ENCODE peak calls at places on chromosomes 3 and 15, in six cellular contexts. One of them, this sample, is unnamed.

GRCh38 chr15:40340740-40341400 is at the start of gene CCDC9B:
- DNase-seq in CD4-positive, alpha-beta T cell: no peak
- DNase-seq in esophagus squamous epithelium: no peak
- DNase-seq in astrocyte of the spinal cord: peak; percentile 83
- DNase-seq in GM20000: no peak
- DNase-seq in transverse colon: peak; percentile 96
- DNase-seq in this sample: peak; percentile 77

GRCh38 chr15:57720861-57721260 is 14.3 kb downstream of the POLR2M start:
- DNase-seq in CD4-positive, alpha-beta T cell: no peak
- DNase-seq in esophagus squamous epithelium: no peak
- DNase-seq in astrocyte of the spinal cord: peak; percentile 20
- DNase-seq in GM20000: no peak
- DNase-seq in transverse colon: no peak
- DNase-seq in this sample: no peak

GRCh38 chr3:64237083-64237482 is 11.8 kb upstream of the PRICKLE2 start:
- DNase-seq in CD4-positive, alpha-beta T cell: no peak
- DNase-seq in esophagus squamous epithelium: no peak
- DNase-seq in astrocyte of the spinal cord: no peak
- DNase-seq in GM20000: no peak
- DNase-seq in transverse colon: no peak
- DNase-seq in this sample: no peak

GRCh38 chr15:29686079-29686425 is 136.2 kb downstream of the TJP1 start:
- DNase-seq in CD4-positive, alpha-beta T cell: no peak
- DNase-seq in esophagus squamous epithelium: no peak
- DNase-seq in astrocyte of the spinal cord: no peak
- DNase-seq in GM20000: no peak
- DNase-seq in transverse colon: no peak
- DNase-seq in this sample: no peak

GRCh38 chr3:184822654-184823053 is 10.7 kb downstream of the VPS8 start:
- DNase-seq in CD4-positive, alpha-beta T cell: no peak
- DNase-seq in esophagus squamous epithelium: no peak
- DNase-seq in astrocyte of the spinal cord: no peak
- DNase-seq in GM20000: no peak
- DNase-seq in transverse colon: no peak
- DNase-seq in this sample: no peak

GRCh38 chr15:68729789-68730201 is 90.9 kb downstream of the ANP32A start:
- DNase-seq in CD4-positive, alpha-beta T cell: no peak
- DNase-seq in esophagus squamous epithelium: no peak
- DNase-seq in astrocyte of the spinal cord: peak; percentile 22
- DNase-seq in GM20000: no peak
- DNase-seq in transverse colon: no peak
- DNase-seq in this sample: no peak

GRCh38 chr3:114364806-114365205 is 71.0 kb downstream of the TIGIT start:
- DNase-seq in CD4-positive, alpha-beta T cell: no peak
- DNase-seq in esophagus squamous epithelium: no peak
- DNase-seq in astrocyte of the spinal cord: no peak
- DNase-seq in GM20000: no peak
- DNase-seq in transverse colon: no peak
- DNase-seq in this sample: no peak

GRCh38 chr15:89150286-89150685 is 62.0 kb downstream of the ABHD2 start:
- DNase-seq in CD4-positive, alpha-beta T cell: no peak
- DNase-seq in esophagus squamous epithelium: no peak
- DNase-seq in astrocyte of the spinal cord: no peak
- DNase-seq in GM20000: no peak
- DNase-seq in transverse colon: no peak
- DNase-seq in this sample: no peak

GRCh38 chr3:190807719-190808375 is 54.6 kb downstream of the GMNC start:
- DNase-seq in CD4-positive, alpha-beta T cell: no peak
- DNase-seq in esophagus squamous epithelium: no peak
- DNase-seq in astrocyte of the spinal cord: no peak
- DNase-seq in GM20000: no peak
- DNase-seq in transverse colon: no peak
- DNase-seq in this sample: no peak

GRCh38 chr3:109081746-109082510 is 36.0 kb downstream of the MORC1 start:
- DNase-seq in CD4-positive, alpha-beta T cell: peak; percentile 1
- DNase-seq in esophagus squamous epithelium: no peak
- DNase-seq in astrocyte of the spinal cord: peak; percentile 52
- DNase-seq in GM20000: peak; percentile 65
- DNase-seq in transverse colon: peak; percentile 14
- DNase-seq in this sample: no peak

GRCh38 chr3:197022405-197023231 is 7.0 kb downstream of the MELTF start:
- DNase-seq in CD4-positive, alpha-beta T cell: no peak
- DNase-seq in esophagus squamous epithelium: no peak
- DNase-seq in astrocyte of the spinal cord: no peak
- DNase-seq in GM20000: peak; percentile 48
- DNase-seq in transverse colon: no peak
- DNase-seq in this sample: peak; percentile 42

GRCh38 chr3:169207089-169207488 is 456.4 kb downstream of the MECOM start:
- DNase-seq in CD4-positive, alpha-beta T cell: no peak
- DNase-seq in esophagus squamous epithelium: no peak
- DNase-seq in astrocyte of the spinal cord: no peak
- DNase-seq in GM20000: no peak
- DNase-seq in transverse colon: no peak
- DNase-seq in this sample: no peak

GRCh38 chr3:40262331-40262730 is 47.2 kb upstream of the EIF1B start:
- DNase-seq in CD4-positive, alpha-beta T cell: no peak
- DNase-seq in esophagus squamous epithelium: no peak
- DNase-seq in astrocyte of the spinal cord: no peak
- DNase-seq in GM20000: no peak
- DNase-seq in transverse colon: no peak
- DNase-seq in this sample: no peak

GRCh38 chr3:26920579-26920978 is 298.0 kb downstream of the LRRC3B start:
- DNase-seq in CD4-positive, alpha-beta T cell: no peak
- DNase-seq in esophagus squamous epithelium: no peak
- DNase-seq in astrocyte of the spinal cord: no peak
- DNase-seq in GM20000: no peak
- DNase-seq in transverse colon: no peak
- DNase-seq in this sample: no peak

GRCh38 chr3:194329566-194329965 is 21.6 kb downstream of the CPN2 start:
- DNase-seq in CD4-positive, alpha-beta T cell: no peak
- DNase-seq in esophagus squamous epithelium: no peak
- DNase-seq in astrocyte of the spinal cord: no peak
- DNase-seq in GM20000: no peak
- DNase-seq in transverse colon: no peak
- DNase-seq in this sample: no peak

GRCh38 chr3:174776123-174776522 is 83.0 kb upstream of the NAALADL2 start:
- DNase-seq in CD4-positive, alpha-beta T cell: no peak
- DNase-seq in esophagus squamous epithelium: no peak
- DNase-seq in astrocyte of the spinal cord: no peak
- DNase-seq in GM20000: no peak
- DNase-seq in transverse colon: no peak
- DNase-seq in this sample: no peak

GRCh38 chr3:45123841-45124269 is 22.3 kb downstream of the CDCP1 start:
- DNase-seq in CD4-positive, alpha-beta T cell: no peak
- DNase-seq in esophagus squamous epithelium: no peak
- DNase-seq in astrocyte of the spinal cord: peak; percentile 88
- DNase-seq in GM20000: no peak
- DNase-seq in transverse colon: no peak
- DNase-seq in this sample: peak; percentile 74

DNA sequence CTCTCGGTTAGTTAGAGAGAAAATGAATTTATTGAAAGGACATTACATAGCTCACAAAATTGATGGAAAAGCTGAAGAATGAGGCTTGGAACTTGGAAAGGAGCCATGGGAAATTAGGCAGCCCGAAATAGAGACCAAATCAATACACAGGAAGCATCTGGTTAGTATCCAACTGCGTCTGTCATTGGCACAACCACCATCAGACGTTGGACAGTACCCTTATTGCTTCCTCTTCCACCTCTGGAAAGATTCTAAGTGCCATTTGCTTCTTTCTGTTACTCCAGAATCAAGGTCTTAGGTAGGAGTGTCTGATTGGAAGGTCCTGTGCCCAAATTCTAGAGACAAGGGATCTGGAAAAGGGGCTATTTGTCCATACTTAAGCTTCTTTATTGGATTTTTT is 10.5 kb upstream of the HACD2 start:
- DNase-seq in CD4-positive, alpha-beta T cell: no peak
- DNase-seq in esophagus squamous epithelium: no peak
- DNase-seq in astrocyte of the spinal cord: no peak
- DNase-seq in GM20000: no peak
- DNase-seq in transverse colon: no peak
- DNase-seq in this sample: no peak
- TF ChIP-seq CTCF in CD4-positive, alpha-beta T cell: no peak
- TF ChIP-seq CTCF in esophagus squamous epithelium: no peak
- TF ChIP-seq CTCF in astrocyte of the spinal cord: no peak
- TF ChIP-seq CTCF in GM20000: no peak
- TF ChIP-seq CTCF in transverse colon: no peak
- TF ChIP-seq CTCF in this sample: no peak

GRCh38 chr3:24838533-24838932 is 343.9 kb upstream of the THRB start:
- DNase-seq in CD4-positive, alpha-beta T cell: no peak
- DNase-seq in esophagus squamous epithelium: no peak
- DNase-seq in astrocyte of the spinal cord: no peak
- DNase-seq in GM20000: no peak
- DNase-seq in transverse colon: no peak
- DNase-seq in this sample: no peak
- TF ChIP-seq CTCF in CD4-positive, alpha-beta T cell: no peak
- TF ChIP-seq CTCF in esophagus squamous epithelium: no peak
- TF ChIP-seq CTCF in astrocyte of the spinal cord: no peak
- TF ChIP-seq CTCF in GM20000: no peak
- TF ChIP-seq CTCF in transverse colon: no peak
- TF ChIP-seq CTCF in this sample: no peak

DNA sequence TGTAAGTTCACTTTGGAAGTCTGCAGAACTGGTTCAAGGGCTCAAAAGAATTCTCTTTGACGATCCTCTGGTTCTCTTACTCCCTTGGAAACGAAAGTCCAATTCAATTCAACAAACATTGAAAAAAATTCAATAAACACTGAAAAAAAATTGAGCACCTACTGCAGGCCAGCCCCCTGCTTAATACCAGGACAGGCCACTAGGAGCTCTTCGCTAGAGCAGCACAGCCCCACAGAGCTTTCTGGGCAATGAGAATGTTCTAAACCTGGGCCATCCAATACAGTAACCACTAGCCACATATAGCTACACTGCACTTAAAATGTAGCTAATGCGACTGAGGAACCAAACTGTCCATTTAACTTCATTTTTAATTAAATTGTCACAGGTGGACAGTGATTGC is 50.4 kb upstream of the DCLK3 start:
- DNase-seq in CD4-positive, alpha-beta T cell: no peak
- DNase-seq in esophagus squamous epithelium: no peak
- DNase-seq in astrocyte of the spinal cord: no peak
- DNase-seq in GM20000: no peak
- DNase-seq in transverse colon: no peak
- DNase-seq in this sample: no peak
- TF ChIP-seq CTCF in CD4-positive, alpha-beta T cell: no peak
- TF ChIP-seq CTCF in esophagus squamous epithelium: no peak
- TF ChIP-seq CTCF in astrocyte of the spinal cord: peak; percentile 36
- TF ChIP-seq CTCF in GM20000: no peak
- TF ChIP-seq CTCF in transverse colon: no peak
- TF ChIP-seq CTCF in this sample: no peak

DNA sequence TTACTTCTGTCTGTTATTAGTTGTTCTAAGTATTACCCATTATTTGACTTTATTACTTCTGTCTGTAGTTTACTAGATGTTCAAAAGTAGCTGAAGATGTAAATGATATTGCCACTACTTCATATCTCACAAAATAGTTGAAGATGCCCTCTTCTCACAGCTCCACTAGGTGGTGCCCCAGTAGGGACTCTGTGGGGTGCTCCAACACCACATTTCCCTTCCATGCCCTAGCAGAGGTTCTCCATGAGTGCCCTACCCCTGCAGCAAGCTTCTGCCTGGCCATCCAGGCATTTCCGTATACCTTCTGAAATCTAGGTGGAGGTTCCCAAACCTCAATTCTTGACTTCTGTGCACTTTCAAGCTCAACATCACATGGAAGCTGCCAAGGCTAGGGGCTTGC is 80.8 kb downstream of the KCNH8 start:
- DNase-seq in CD4-positive, alpha-beta T cell: no peak
- DNase-seq in esophagus squamous epithelium: no peak
- DNase-seq in astrocyte of the spinal cord: no peak
- DNase-seq in GM20000: no peak
- DNase-seq in transverse colon: no peak
- DNase-seq in this sample: no peak
- TF ChIP-seq CTCF in CD4-positive, alpha-beta T cell: no peak
- TF ChIP-seq CTCF in esophagus squamous epithelium: no peak
- TF ChIP-seq CTCF in astrocyte of the spinal cord: no peak
- TF ChIP-seq CTCF in GM20000: no peak
- TF ChIP-seq CTCF in transverse colon: no peak
- TF ChIP-seq CTCF in this sample: no peak

This sample was measured in CD14-positive monocyte.